ENCODE peak calls at places on chromosomes 7 and 10, in nine cellular contexts. One of them, this sample, is unnamed.

GRCh38 chr7:23759556-23760391 is 49.8 kb downstream of the STK31 start:
- DNase-seq in HTR-8/SVneo: peak
- DNase-seq in upper lobe of left lung: no peak
- DNase-seq in T-helper 1 cell: no peak
- DNase-seq in ACHN: peak
- DNase-seq in activated naive CD4-positive, alpha-beta T cell treated with anti-CD3 and anti-CD28 coated beads for 36 hours: no peak
- DNase-seq in H1: no peak
- DNase-seq in T-helper 9 cell: no peak
- DNase-seq in HFFc6: no peak
- DNase-seq in this sample: no peak

GRCh38 chr10:87931836-87932230 is 68.4 kb downstream of the PTEN start:
- DNase-seq in HFFc6: peak
- DNase-seq in upper lobe of left lung: no peak
- DNase-seq in HTR-8/SVneo: peak
- DNase-seq in activated naive CD4-positive, alpha-beta T cell treated with anti-CD3 and anti-CD28 coated beads for 36 hours: no peak
- DNase-seq in T-helper 9 cell: no peak
- DNase-seq in ACHN: no peak
- DNase-seq in T-helper 1 cell: no peak
- DNase-seq in H1: no peak
- DNase-seq in this sample: no peak

GRCh38 chr10:124611738-124612137 is 132.4 kb downstream of the FAM53B start:
- DNase-seq in HFFc6: no peak
- DNase-seq in HTR-8/SVneo: no peak
- DNase-seq in ACHN: no peak
- DNase-seq in activated naive CD4-positive, alpha-beta T cell treated with anti-CD3 and anti-CD28 coated beads for 36 hours: peak
- DNase-seq in T-helper 1 cell: peak
- DNase-seq in H1: no peak
- DNase-seq in upper lobe of left lung: no peak
- DNase-seq in T-helper 9 cell: peak
- DNase-seq in this sample: no peak

GRCh38 chr10:96670786-96671185 is 49.5 kb downstream of the PIK3AP1 start:
- DNase-seq in T-helper 9 cell: no peak
- DNase-seq in HFFc6: no peak
- DNase-seq in H1: no peak
- DNase-seq in T-helper 1 cell: no peak
- DNase-seq in upper lobe of left lung: no peak
- DNase-seq in activated naive CD4-positive, alpha-beta T cell treated with anti-CD3 and anti-CD28 coated beads for 36 hours: no peak
- DNase-seq in ACHN: no peak
- DNase-seq in HTR-8/SVneo: no peak
- DNase-seq in this sample: no peak

GRCh38 chr10:127612-128432 is 7.4 kb upstream of the ZMYND11 start:
- DNase-seq in T-helper 9 cell: no peak
- DNase-seq in upper lobe of left lung: no peak
- DNase-seq in HFFc6: no peak
- DNase-seq in HTR-8/SVneo: no peak
- DNase-seq in activated naive CD4-positive, alpha-beta T cell treated with anti-CD3 and anti-CD28 coated beads for 36 hours: peak
- DNase-seq in H1: no peak
- DNase-seq in ACHN: no peak
- DNase-seq in T-helper 1 cell: no peak
- DNase-seq in this sample: peak

GRCh38 chr7:82975811-82976468 is 186.7 kb downstream of the PCLO start:
- DNase-seq in ACHN: no peak
- DNase-seq in H1: no peak
- DNase-seq in HFFc6: no peak
- DNase-seq in T-helper 9 cell: no peak
- DNase-seq in T-helper 1 cell: no peak
- DNase-seq in activated naive CD4-positive, alpha-beta T cell treated with anti-CD3 and anti-CD28 coated beads for 36 hours: no peak
- DNase-seq in HTR-8/SVneo: no peak
- DNase-seq in upper lobe of left lung: no peak
- DNase-seq in this sample: no peak

GRCh38 chr7:33710608-33711007 is 194.7 kb upstream of the BMPER start:
- DNase-seq in upper lobe of left lung: no peak
- DNase-seq in HTR-8/SVneo: no peak
- DNase-seq in activated naive CD4-positive, alpha-beta T cell treated with anti-CD3 and anti-CD28 coated beads for 36 hours: no peak
- DNase-seq in ACHN: no peak
- DNase-seq in HFFc6: peak
- DNase-seq in T-helper 1 cell: no peak
- DNase-seq in T-helper 9 cell: no peak
- DNase-seq in H1: no peak
- DNase-seq in this sample: no peak

GRCh38 chr7:54813398-54813797 is 54.4 kb upstream of the SEC61G start:
- DNase-seq in HFFc6: no peak
- DNase-seq in ACHN: no peak
- DNase-seq in upper lobe of left lung: no peak
- DNase-seq in T-helper 1 cell: no peak
- DNase-seq in H1: no peak
- DNase-seq in HTR-8/SVneo: no peak
- DNase-seq in T-helper 9 cell: no peak
- DNase-seq in activated naive CD4-positive, alpha-beta T cell treated with anti-CD3 and anti-CD28 coated beads for 36 hours: no peak
- DNase-seq in this sample: no peak

GRCh38 chr7:151249034-151249731 is 689 bp upstream of the SMARCD3 start:
- DNase-seq in ACHN: peak
- DNase-seq in T-helper 9 cell: no peak
- DNase-seq in HTR-8/SVneo: no peak
- DNase-seq in upper lobe of left lung: peak
- DNase-seq in T-helper 1 cell: no peak
- DNase-seq in activated naive CD4-positive, alpha-beta T cell treated with anti-CD3 and anti-CD28 coated beads for 36 hours: peak
- DNase-seq in HFFc6: peak
- DNase-seq in H1: peak
- DNase-seq in this sample: no peak

This sample was measured in stimulated activated naive CD4-positive, alpha-beta T cell.